ENCODE peak calls at places on chromosomes 6 and 20, in seven cellular contexts. Q is endothelial cell of umbilical vein, F is H1, Z is prostate gland, J is uterus, S is esophagus muscularis mucosa, A is K562. B is an unnamed sample.

GRCh38 chr20:50242863-50243609 is 52.4 kb downstream of the CEBPB start:
- DNase-seq in Q (no peak), F (no peak), Z (peak; percentile 44), J (no peak), S (no peak), A (no peak), B (peak; percentile 70)

GRCh38 chr6:155089746-155090145 is 94.6 kb downstream of the TIAM2 start:
- DNase-seq in Q (no peak), F (no peak), Z (no peak), J (no peak), S (no peak), A (no peak), B (no peak)

GRCh38 chr20:13231031-13231752 is 10.1 kb downstream of the ISM1 start:
- DNase-seq in Q (no peak), F (no peak), Z (no peak), J (no peak), S (peak; percentile 57), A (no peak), B (no peak)

GRCh38 chr20:47586648-47587306 is 85.1 kb downstream of the NCOA3 start:
- DNase-seq in Q (no peak), F (no peak), Z (no peak), J (no peak), S (no peak), A (no peak), B (no peak)

GRCh38 chr6:98039876-98040605 is 757.0 kb upstream of the MMS22L start:
- DNase-seq in Q (no peak), F (peak; percentile 63), Z (no peak), J (no peak), S (no peak), A (no peak), B (no peak)

GRCh38 chr6:16205377-16206144 is 32.8 kb upstream of the GMPR start:
- DNase-seq in Q (peak; percentile 29), F (no peak), Z (no peak), J (no peak), S (no peak), A (no peak), B (no peak)

GRCh38 chr20:44609006-44609510 is 26.7 kb downstream of the PKIG start:
- DNase-seq in Q (no peak), F (no peak), Z (no peak), J (no peak), S (no peak), A (no peak), B (no peak)

GRCh38 chr20:50004175-50004574 is 21.4 kb downstream of the SNAI1 start:
- DNase-seq in Q (no peak), F (no peak), Z (no peak), J (no peak), S (no peak), A (no peak), B (no peak)

GRCh38 chr20:50635676-50636600 is 55.4 kb downstream of the RIPOR3 start:
- DNase-seq in Q (peak; percentile 54), F (no peak), Z (peak; percentile 22), J (peak; percentile 61), S (no peak), A (peak; percentile 94), B (peak; percentile 91)

GRCh38 chr6:169289671-169290408 is 36.2 kb upstream of the THBS2 start:
- DNase-seq in Q (no peak), F (no peak), Z (no peak), J (peak; percentile 72), S (peak; percentile 91), A (no peak), B (peak; percentile 76)

GRCh38 chr6:120378582-120379220 is 955.6 kb downstream of the TBC1D32 start:
- DNase-seq in Q (peak; percentile 6), F (no peak), Z (no peak), J (no peak), S (no peak), A (peak; percentile 12), B (no peak)

GRCh38 chr6:90460067-90460466 is 126.8 kb downstream of the MAP3K7 start:
- DNase-seq in Q (no peak), F (no peak), Z (no peak), J (no peak), S (no peak), A (no peak), B (no peak)

GRCh38 chr6:39365281-39366074 is 43.0 kb upstream of the KCNK16 start:
- DNase-seq in Q (no peak), F (no peak), Z (no peak), J (no peak), S (no peak), A (no peak), B (no peak)

GRCh38 chr6:22699046-22699639 is 129.8 kb downstream of the HDGFL1 start:
- DNase-seq in Q (peak; percentile 82), F (no peak), Z (no peak), J (no peak), S (no peak), A (no peak), B (no peak)

GRCh38 chr20:61680096-61680495 is 385.6 kb downstream of the TAF4 start:
- DNase-seq in Q (no peak), F (no peak), Z (no peak), J (no peak), S (no peak), A (no peak), B (no peak)

GRCh38 chr6:100538086-100538485 is 73.4 kb upstream of the SIM1 start:
- DNase-seq in Q (peak; percentile 73), F (no peak), Z (no peak), J (no peak), S (no peak), A (no peak), B (no peak)

GRCh38 chr6:34595332-34596090 is 39.4 kb upstream of the SPDEF start:
- DNase-seq in Q (no peak), F (no peak), Z (no peak), J (no peak), S (no peak), A (no peak), B (no peak)

GRCh38 chr6:48117246-48117645 is 6.2 kb upstream of the PTCHD4 start:
- DNase-seq in Q (no peak), F (no peak), Z (no peak), J (no peak), S (no peak), A (no peak), B (no peak)

GRCh38 chr20:31274441-31274840 is 17.0 kb downstream of the DEFB115 start:
- DNase-seq in Q (no peak), F (no peak), Z (no peak), J (no peak), S (no peak), A (no peak), B (peak; percentile 47)

DNA sequence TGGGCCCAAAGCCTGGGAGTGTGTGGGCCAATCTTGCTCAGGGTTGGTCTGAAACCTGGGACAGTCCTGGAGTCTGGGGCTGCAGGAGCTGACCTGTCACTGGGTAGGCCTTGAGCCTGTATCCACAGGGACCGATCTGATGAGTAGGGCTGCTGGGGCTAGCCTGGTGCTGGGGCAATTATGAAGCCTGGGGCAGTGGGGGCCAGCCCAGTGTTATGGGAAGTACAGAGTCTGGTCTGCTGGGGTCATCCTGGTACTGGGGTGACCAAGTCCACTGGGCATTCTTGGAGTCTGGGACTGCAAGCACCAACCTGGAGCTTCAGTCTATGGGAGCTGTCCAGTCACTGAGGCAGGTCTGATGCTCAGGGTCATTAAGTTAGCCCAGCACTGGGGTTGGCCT is 20.7 kb downstream of the DEFB115 start:
- DNase-seq in Q (no peak), F (no peak), Z (no peak), J (no peak), S (no peak), A (no peak), B (no peak)
- H3K27ac ChIP-seq in Q (no peak overlapping the region), F (no peak overlapping the region), Z (no peak overlapping the region), J (no peak overlapping the region), S (no peak overlapping the region), A (no peak overlapping the region), B (no peak overlapping the region)

GRCh38 chr6:37992749-37993148 is 173.2 kb downstream of the ZFAND3 start:
- DNase-seq in Q (no peak), F (no peak), Z (no peak), J (no peak), S (no peak), A (no peak), B (no peak)
- H3K4me1 ChIP-seq in Q (peaks cover 5% of the 10 kb centered on the region), F (no peaks in the 10 kb centered on the region), Z (no peaks in the 10 kb centered on the region), J (peaks cover 13% of the 10 kb centered on the region), S (peaks cover 68% of the 10 kb centered on the region), A (no peaks in the 10 kb centered on the region), B (peaks cover 13% of the 10 kb centered on the region)

GRCh38 chr6:13452346-13453171 is 34.8 kb downstream of the GFOD1 start:
- DNase-seq in Q (no peak), F (no peak), Z (no peak), J (no peak), S (no peak), A (no peak), B (no peak)
- H3K27ac ChIP-seq in Q (no peak overlapping the region), F (no peak overlapping the region), Z (peak overlapping the region; percentile 43), J (no peak overlapping the region), S (peak overlapping the region; percentile 14), A (no peak overlapping the region), B (peak overlapping the region; percentile 64)

GRCh38 chr20:53940356-53940694 is 130.1 kb downstream of the BCAS1 start:
- DNase-seq in Q (no peak), F (no peak), Z (no peak), J (no peak), S (peak; percentile 37), A (no peak), B (no peak)

GRCh38 chr20:53937330-53937729 is 133.1 kb downstream of the BCAS1 start:
- DNase-seq in Q (no peak), F (no peak), Z (no peak), J (no peak), S (peak; percentile 72), A (no peak), B (no peak)

GRCh38 chr20:53939554-53940355 is 130.6 kb downstream of the BCAS1 start:
- DNase-seq in Q (peak; percentile 94), F (peak; percentile 77), Z (peak; percentile 92), J (peak; percentile 92), S (peak; percentile 95), A (peak; percentile 82), B (peak; percentile 97)

GRCh38 chr20:53938739-53939138 is 131.7 kb downstream of the BCAS1 start:
- DNase-seq in Q (no peak), F (no peak), Z (no peak), J (no peak), S (no peak), A (no peak), B (no peak)

DNA sequence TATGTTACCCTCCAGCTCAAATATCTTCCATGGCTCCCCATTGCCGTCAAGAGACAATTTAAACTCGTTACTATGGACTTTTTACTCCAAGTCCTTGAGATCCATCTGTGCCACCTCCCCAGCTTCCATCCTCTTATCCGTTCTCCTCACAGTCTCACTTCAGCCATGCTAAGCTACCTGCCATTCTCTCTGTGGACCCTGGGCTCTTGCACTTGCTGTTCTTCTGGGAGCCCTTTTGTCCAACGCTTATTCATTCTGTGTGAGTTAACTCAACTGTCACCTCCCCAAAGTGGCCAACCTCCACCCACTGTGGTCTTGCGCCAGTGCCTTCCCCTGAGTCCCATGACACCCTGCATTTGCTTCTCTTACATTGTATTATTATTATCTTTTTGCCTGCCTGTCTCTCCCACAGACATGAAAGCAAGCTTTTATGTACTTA is 132.4 kb downstream of the BCAS1 start:
- DNase-seq in Q (no peak), F (no peak), Z (no peak), J (no peak), S (peak; percentile 68), A (no peak), B (no peak)
- H3K4me1 ChIP-seq in Q (peaks cover 44% of the 10 kb centered on the region), F (peaks cover 6% of the 10 kb centered on the region), Z (peaks cover 2% of the 10 kb centered on the region), J (no peaks in the 10 kb centered on the region), S (peaks cover 53% of the 10 kb centered on the region), A (no peaks in the 10 kb centered on the region), B (peaks cover 5% of the 10 kb centered on the region)